ENCODE peak calls at places on chromosomes 16 and 17, in six cellular contexts. A, O, T, I, C and L are unnamed samples.

GRCh38 chr17:45584092-45585036 is 93.8 kb upstream of the PLEKHM1 start:
- DNase-seq in T (no peak), I (peak), A (no peak), C (peak), O (peak), L (peak)

GRCh38 chr17:39928868-39929651 is 1.5 kb downstream of the LRRC3C start:
- DNase-seq in C (no peak), T (peak), O (peak), A (peak), I (no peak), L (no peak)

GRCh38 chr17:13647551-13647950 is 45.8 kb upstream of the HS3ST3A1 start:
- DNase-seq in A (no peak), T (peak), I (no peak), C (no peak), O (no peak), L (no peak)

GRCh38 chr17:38658741-38659345 is 15.9 kb downstream of the EPOP start:
- DNase-seq in O (no peak), A (no peak), T (no peak), I (no peak), C (no peak), L (no peak)

GRCh38 chr16:86761117-86761971 is 183.0 kb downstream of the FOXL1 start:
- DNase-seq in O (peak), I (peak), A (peak), T (peak), C (peak), L (no peak)

GRCh38 chr17:1122681-1123396 is 56.9 kb downstream of the ABR start:
- DNase-seq in C (peak), A (no peak), T (peak), I (peak), O (peak), L (no peak)

GRCh38 chr17:42288078-42288984 is at the start of gene STAT5A:
- DNase-seq in O (peak), I (peak), A (no peak), T (peak), C (peak), L (peak)

GRCh38 chr17:41511716-41512115 is 6.3 kb upstream of the KRT13 start:
- DNase-seq in T (no peak), O (no peak), C (no peak), A (no peak), I (no peak), L (no peak)

GRCh38 chr17:36461330-36462110 is 25.0 kb upstream of the ZNHIT3 start:
- DNase-seq in O (no peak), A (no peak), C (no peak), I (no peak), T (no peak), L (no peak)

GRCh38 chr17:183021-183420 is 1.6 kb upstream of the DOC2B start:
- DNase-seq in I (no peak), C (no peak), O (no peak), A (no peak), T (no peak), L (no peak)

GRCh38 chr17:75345514-75346167 is 56.4 kb upstream of the SLC25A19 start:
- DNase-seq in I (no peak), C (no peak), O (no peak), A (no peak), T (no peak), L (no peak)

GRCh38 chr17:74738051-74738996 is 1.3 kb downstream of the RAB37 start:
- DNase-seq in O (no peak), C (no peak), I (no peak), A (no peak), T (no peak), L (no peak)

GRCh38 chr17:46766493-46767491 is 51.7 kb downstream of the WNT3 start:
- DNase-seq in A (no peak), C (peak), T (no peak), I (no peak), O (no peak), L (peak)

GRCh38 chr16:53714080-53715050 is 10.4 kb downstream of the FTO start:
- DNase-seq in C (no peak), T (no peak), I (no peak), A (no peak), O (no peak), L (no peak)

GRCh38 chr17:19003966-19004600 is 481 bp downstream of the FAM83G start:
- DNase-seq in C (peak), O (peak), I (no peak), A (no peak), T (peak), L (no peak)

GRCh38 chr17:65562206-65562531 is 721 bp upstream of the AXIN2 start:
- DNase-seq in T (no peak), A (no peak), O (no peak), I (no peak), C (no peak), L (no peak)

GRCh38 chr17:65560628-65561371 is 648 bp downstream of the AXIN2 start:
- DNase-seq in O (peak), T (peak), A (no peak), C (peak), I (peak), L (peak)

GRCh38 chr17:65559802-65560627 is 1.4 kb downstream of the AXIN2 start:
- DNase-seq in I (peak), O (no peak), C (peak), T (no peak), A (no peak), L (no peak)

GRCh38 chr17:65559483-65559801 is 2.0 kb downstream of the AXIN2 start:
- DNase-seq in I (no peak), O (no peak), C (no peak), A (no peak), T (no peak), L (no peak)

DNA sequence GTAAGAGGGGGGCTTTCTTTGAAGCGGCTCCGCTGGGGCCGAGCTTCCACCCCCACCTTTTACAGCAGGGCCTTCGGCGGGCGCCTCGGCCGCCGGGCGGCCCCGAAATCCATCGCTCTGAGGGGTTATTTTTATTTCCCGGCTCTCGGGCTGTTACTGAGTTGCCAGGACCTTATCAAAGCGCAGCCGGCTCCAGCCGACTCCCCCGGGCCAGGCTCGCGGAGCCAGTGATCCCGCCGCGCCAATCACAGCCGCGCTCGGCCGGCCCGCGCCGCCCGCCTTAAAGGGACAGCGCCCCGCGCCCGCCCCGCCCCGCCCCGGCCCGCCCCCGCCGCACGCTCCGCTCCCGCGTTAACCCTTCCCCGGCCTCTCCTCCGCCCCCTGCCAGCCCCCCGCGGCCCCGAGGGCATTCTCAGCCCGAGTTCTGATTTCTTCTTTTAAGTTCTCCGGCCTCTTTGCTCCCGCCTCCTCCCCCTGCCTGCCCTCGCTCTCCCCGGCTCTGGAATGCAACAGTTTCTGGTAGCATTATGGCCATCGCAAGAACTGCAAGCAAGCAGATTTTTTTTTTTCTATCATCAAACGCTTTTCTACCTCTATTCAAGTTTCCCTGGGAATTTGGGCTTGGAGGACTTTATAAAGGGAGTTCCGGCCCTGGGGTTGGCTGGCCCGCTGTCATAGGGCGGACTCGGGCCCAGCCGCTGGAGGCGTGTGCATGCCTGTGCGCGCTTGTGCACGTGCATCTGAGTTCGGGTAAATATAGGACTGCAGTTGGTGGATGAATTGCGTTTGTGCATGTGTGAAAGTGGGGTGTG is at the start of gene AXIN2:
- DNase-seq in T (peak), I (peak), A (no peak), C (peak), O (peak), L (peak)
- TF ChIP-seq CTCF in T (peak), I (no peak), A (peak), C (peak), O (peak), L (no peak)

GRCh38 chr17:21134559-21134958 is 7.8 kb downstream of the DHRS7B start:
- DNase-seq in A (no peak), C (no peak), O (no peak), I (no peak), T (no peak), L (no peak)
- TF ChIP-seq CTCF in A (no peak), C (no peak), O (no peak), I (no peak), T (no peak), L (no peak)

DNA sequence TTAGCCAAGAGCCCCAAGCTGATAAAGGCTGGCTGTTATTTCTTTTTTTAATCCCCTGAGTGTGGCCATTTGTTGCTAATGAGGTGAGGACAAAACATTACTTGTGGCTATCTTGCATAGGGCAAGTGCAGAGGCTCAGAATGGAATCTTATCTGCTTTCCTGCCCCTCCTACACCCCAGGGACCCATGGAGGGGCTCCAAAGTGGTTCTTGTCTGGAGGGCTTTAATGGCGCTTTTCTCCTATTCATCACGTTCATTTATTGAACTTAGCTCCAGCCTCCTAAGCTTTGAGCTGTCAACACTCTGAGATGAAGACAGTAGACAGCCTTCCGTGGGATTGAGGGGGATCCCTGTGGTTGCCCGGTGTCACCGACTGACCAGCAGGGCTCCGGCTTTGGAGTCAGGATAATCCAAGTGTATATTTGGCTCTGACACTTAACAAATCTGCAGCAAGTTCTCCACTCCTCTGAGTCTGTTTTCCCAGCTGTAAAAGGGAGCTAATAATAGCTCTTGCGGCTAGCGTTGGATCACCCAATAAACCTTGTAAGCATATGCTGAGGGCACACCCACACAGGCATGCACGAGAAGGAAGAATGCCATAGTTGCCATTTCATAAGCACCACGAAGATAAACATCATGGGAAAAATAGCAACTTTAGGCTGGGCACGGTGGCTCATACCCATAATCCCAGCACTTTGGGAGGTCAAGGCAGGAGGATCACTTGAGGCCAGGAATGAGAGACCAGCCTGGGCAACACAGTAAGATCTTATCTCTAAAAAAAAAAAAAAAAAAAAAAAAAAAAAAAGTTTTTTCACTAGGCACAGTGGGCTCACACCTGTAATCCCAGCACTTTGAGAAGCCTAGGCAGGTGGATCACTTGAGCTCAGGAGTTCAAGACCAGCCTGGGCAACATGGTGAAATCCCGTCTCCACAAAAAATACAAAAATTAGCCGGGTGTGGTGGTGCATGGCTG is 44.8 kb downstream of the MYH11 start:
- DNase-seq in A (peak), C (no peak), O (peak), T (peak), I (no peak), L (no peak)
- TF ChIP-seq CTCF in A (peak), C (no peak), O (no peak), T (peak), I (no peak), L (no peak)

GRCh38 chr16:4883501-4883900 is 36.2 kb downstream of the UBN1 start:
- DNase-seq in O (no peak), A (no peak), C (no peak), I (no peak), T (no peak), L (no peak)
- TF ChIP-seq CTCF in O (no peak), A (no peak), C (no peak), I (no peak), T (no peak), L (no peak)